ENCODE peak calls at places on chromosomes 3 and 15, in eight cellular contexts. Z, R, D, G, F, B, P and J are unnamed samples.

GRCh38 chr3:156675744-156676466 is 1.5 kb downstream of the TIPARP start:
- DNase-seq in Z (no peak), P (peak; percentile 88), F (peak; percentile 45), G (peak; percentile 31), R (no peak), D (peak; percentile 83), B (peak; percentile 19), J (no peak)

GRCh38 chr15:23095796-23096195 is 40.8 kb downstream of the GOLGA6L1 start:
- DNase-seq in P (no peak), B (no peak), Z (no peak), R (no peak), D (no peak), G (no peak), F (no peak), J (no peak)

GRCh38 chr3:122246214-122246613 is 62.7 kb downstream of the CASR start:
- DNase-seq in F (no peak), D (no peak), Z (no peak), B (no peak), G (no peak), P (no peak), R (no peak), J (no peak)

GRCh38 chr3:88219138-88219792 is 69.5 kb downstream of the C3orf38 start:
- DNase-seq in Z (peak; percentile 66), B (no peak), R (no peak), D (peak; percentile 44), P (peak; percentile 3), F (peak; percentile 33), G (peak; percentile 5), J (no peak)

GRCh38 chr3:111315911-111316310 is 226.1 kb upstream of the CD96 start:
- DNase-seq in G (no peak), F (no peak), B (no peak), R (no peak), P (no peak), D (no peak), Z (no peak), J (no peak)

GRCh38 chr3:54830658-54831057 is 97.2 kb downstream of the LRTM1 start:
- DNase-seq in F (peak; percentile 11), P (no peak), B (no peak), Z (no peak), R (no peak), G (no peak), D (no peak), J (peak; percentile 19)

GRCh38 chr15:66131831-66132230 is 121.7 kb downstream of the MEGF11 start:
- DNase-seq in F (no peak), D (no peak), R (no peak), B (no peak), P (no peak), G (no peak), Z (no peak), J (no peak)

GRCh38 chr3:185153170-185153733 is 392 bp upstream of the C3orf70 start:
- DNase-seq in R (no peak), Z (peak; percentile 33), D (no peak), P (peak; percentile 17), G (no peak), B (peak; percentile 19), F (peak; percentile 10), J (peak; percentile 79)

GRCh38 chr3:127079211-127079610 is 96.3 kb downstream of the PLXNA1 start:
- DNase-seq in D (no peak), G (no peak), F (no peak), Z (no peak), R (peak; percentile 15), B (no peak), P (no peak), J (no peak)

GRCh38 chr15:28933710-28934445 is 48.1 kb downstream of the APBA2 start:
- DNase-seq in Z (no peak), P (no peak), F (peak; percentile 65), G (no peak), R (no peak), D (no peak), B (no peak), J (no peak)

GRCh38 chr15:37134699-37135131 is 34.4 kb upstream of the MEIS2 start:
- DNase-seq in Z (no peak), F (no peak), R (no peak), P (peak; percentile 53), D (peak; percentile 47), B (no peak), G (no peak), J (no peak)

GRCh38 chr3:161273589-161274218 is 52.6 kb downstream of the NMD3 start:
- DNase-seq in D (peak; percentile 38), G (peak; percentile 14), B (no peak), R (no peak), P (peak; percentile 50), Z (peak; percentile 24), F (peak; percentile 57), J (no peak)

GRCh38 chr3:81995334-81995733 is 233.9 kb upstream of the GBE1 start:
- DNase-seq in G (no peak), Z (no peak), F (no peak), P (no peak), D (no peak), B (no peak), R (no peak), J (no peak)

GRCh38 chr3:3862534-3862933 is 63.3 kb downstream of the LRRN1 start:
- DNase-seq in Z (no peak), G (no peak), P (no peak), R (no peak), D (no peak), B (no peak), F (no peak), J (no peak)

GRCh38 chr3:98259707-98260106 is 4.3 kb upstream of the OR5H6 start:
- DNase-seq in F (no peak), R (no peak), G (no peak), B (no peak), D (no peak), Z (no peak), P (no peak), J (no peak)

GRCh38 chr3:195802261-195802701 is 9.4 kb downstream of the MUC4 start:
- DNase-seq in F (peak; percentile 77), G (no peak), D (peak; percentile 29), R (no peak), Z (no peak), B (no peak), P (no peak), J (no peak)

GRCh38 chr15:72994778-72995177 is 57.5 kb upstream of the NEO1 start:
- DNase-seq in G (no peak), Z (no peak), F (no peak), R (no peak), B (peak; percentile 30), D (no peak), P (no peak), J (no peak)

GRCh38 chr3:190514163-190515153 is 573 bp downstream of the IL1RAP start:
- DNase-seq in B (peak; percentile 38), G (peak; percentile 20), D (peak; percentile 58), P (peak; percentile 57), F (peak; percentile 48), R (peak; percentile 69), Z (peak; percentile 31), J (no peak)

GRCh38 chr3:67037615-67038014 is 39.5 kb downstream of the KBTBD8 start:
- DNase-seq in P (no peak), Z (no peak), G (no peak), R (no peak), B (no peak), F (no peak), D (no peak), J (no peak)

GRCh38 chr3:32238816-32239637 is 547 bp downstream of the CMTM8 start:
- DNase-seq in P (peak; percentile 49), B (peak; percentile 32), R (peak; percentile 73), D (peak; percentile 42), G (peak; percentile 28), F (peak; percentile 49), Z (peak; percentile 51), J (no peak)

GRCh38 chr15:70597056-70597603 is 166.2 kb downstream of the UACA start:
- DNase-seq in D (no peak), Z (no peak), F (no peak), B (no peak), R (no peak), P (no peak), G (no peak), J (no peak)

GRCh38 chr3:101725192-101725889 is 927 bp downstream of the CEP97 start:
- DNase-seq in B (peak; percentile 21), Z (peak; percentile 20), R (peak; percentile 70), F (peak; percentile 59), G (no peak), P (peak; percentile 53), D (peak; percentile 31), J (peak; percentile 55)

GRCh38 chr3:66317750-66318366 is 97.1 kb downstream of the SLC25A26 start:
- DNase-seq in G (no peak), R (no peak), D (no peak), P (no peak), B (no peak), F (no peak), Z (no peak), J (no peak)

GRCh38 chr3:181824961-181825360 is 113.2 kb downstream of the SOX2 start:
- DNase-seq in R (no peak), P (no peak), G (no peak), F (no peak), D (no peak), Z (no peak), B (no peak), J (no peak)

GRCh38 chr3:120418866-120419490 is 31.8 kb downstream of the FSTL1 start:
- DNase-seq in P (peak; percentile 68), B (no peak), Z (peak; percentile 38), G (no peak), D (peak; percentile 73), F (peak; percentile 40), R (no peak), J (no peak)

GRCh38 chr3:32304510-32304909 is 66.0 kb downstream of the CMTM8 start:
- DNase-seq in P (no peak), G (no peak), B (no peak), D (no peak), Z (no peak), R (no peak), F (no peak), J (no peak)

GRCh38 chr3:124260206-124260915 is 268.4 kb upstream of the ROPN1 start:
- DNase-seq in B (peak; percentile 75), F (no peak), D (peak; percentile 90), R (peak; percentile 60), P (no peak), Z (no peak), G (no peak), J (no peak)

GRCh38 chr15:23646165-23647000 is 1.3 kb downstream of the MAGEL2 start:
- DNase-seq in Z (no peak), F (no peak), D (no peak), P (no peak), R (no peak), G (no peak), B (no peak), J (no peak)

GRCh38 chr3:18127864-18128185 is 297.3 kb downstream of the SATB1 start:
- DNase-seq in F (no peak), D (no peak), B (no peak), R (no peak), G (no peak), Z (no peak), P (no peak), J (no peak)